ENCODE peak calls at places on chromosome X, in ten cellular contexts. X, L, P, F, V, N, U, A, K and R are unnamed samples.

GRCh38 chrX:148902581-148902980 is 402.2 kb downstream of the AFF2 start:
- DNase-seq in L (no peak), X (no peak), P (no peak), A (no peak), K (no peak), F (no peak), U (no peak), V (no peak), N (peak; percentile 78), R (no peak)

GRCh38 chrX:57752866-57753265 is 72.8 kb upstream of the NLRP2B start:
- DNase-seq in L (no peak), U (peak; percentile 1), N (no peak), V (no peak), A (no peak), X (peak; percentile 16), K (no peak), P (peak; percentile 0), F (no peak), R (no peak)

GRCh38 chrX:110985470-110985869 is 110.5 kb upstream of the PAK3 start:
- DNase-seq in L (no peak), A (no peak), N (no peak), U (no peak), X (no peak), P (no peak), V (no peak), K (no peak), F (no peak), R (no peak)

GRCh38 chrX:87370865-87371264 is 146.7 kb upstream of the KLHL4 start:
- DNase-seq in K (no peak), N (no peak), X (no peak), U (no peak), L (no peak), A (no peak), F (no peak), V (no peak), P (no peak), R (no peak)

GRCh38 chrX:128396601-128397000 is 344.4 kb upstream of the ACTRT1 start:
- DNase-seq in V (peak; percentile 0), N (no peak), A (no peak), L (no peak), F (no peak), K (no peak), U (no peak), X (no peak), P (no peak), R (no peak)

GRCh38 chrX:46757593-46757992 is 1.3 kb downstream of the SLC9A7 start:
- DNase-seq in N (peak; percentile 19), V (no peak), K (no peak), L (peak; percentile 33), P (no peak), F (no peak), A (peak; percentile 76), U (no peak), X (no peak), R (no peak)

GRCh38 chrX:42093756-42094155 is 170.4 kb upstream of the CASK start:
- DNase-seq in X (no peak), F (no peak), A (peak; percentile 73), V (peak; percentile 55), P (no peak), K (no peak), U (no peak), N (no peak), L (no peak), R (no peak)

GRCh38 chrX:44305921-44306320 is 37.6 kb downstream of the EFHC2 start:
- DNase-seq in V (no peak), L (no peak), N (no peak), U (no peak), X (no peak), P (no peak), K (no peak), A (peak; percentile 6), F (no peak), R (no peak)

GRCh38 chrX:32673193-32673592 is 538.2 kb downstream of the DMD start:
- DNase-seq in X (no peak), F (no peak), L (no peak), A (peak; percentile 9), V (peak; percentile 9), K (no peak), U (peak; percentile 15), N (peak; percentile 2), P (peak; percentile 4), R (peak; percentile 13)

GRCh38 chrX:87160435-87161010 is 357.1 kb upstream of the KLHL4 start:
- DNase-seq in L (no peak), A (no peak), U (no peak), F (no peak), N (no peak), V (no peak), P (no peak), K (no peak), X (no peak), R (no peak)

GRCh38 chrX:46929439-46930018 is 17.3 kb downstream of the JADE3 start:
- DNase-seq in N (no peak), A (peak; percentile 73), X (no peak), F (no peak), L (peak; percentile 46), K (no peak), U (no peak), V (peak; percentile 73), P (no peak), R (no peak)

GRCh38 chrX:126165721-126166401 is at the start of gene DCAF12L2:
- DNase-seq in X (peak; percentile 52), N (peak; percentile 3), U (peak; percentile 1), A (no peak), V (peak; percentile 1), K (peak; percentile 76), L (no peak), F (no peak), P (peak; percentile 60), R (no peak)

GRCh38 chrX:77788050-77788449 is 2.0 kb upstream of the ATRX start:
- DNase-seq in K (no peak), X (no peak), V (peak; percentile 44), L (no peak), A (peak; percentile 59), P (no peak), N (no peak), U (peak; percentile 46), F (no peak), R (peak; percentile 67)

GRCh38 chrX:119189586-119189985 is 46.5 kb upstream of the PGRMC1 start:
- DNase-seq in U (no peak), V (no peak), L (peak; percentile 17), A (no peak), F (no peak), K (peak; percentile 87), P (no peak), N (peak; percentile 67), X (peak; percentile 30), R (no peak)

GRCh38 chrX:17939724-17940123 is 78.6 kb upstream of the RAI2 start:
- DNase-seq in U (no peak), X (no peak), K (no peak), N (no peak), V (no peak), L (no peak), A (no peak), F (no peak), P (no peak), R (no peak)

GRCh38 chrX:124354648-124355047 is 8.3 kb downstream of the SH2D1A start:
- DNase-seq in L (no peak), N (no peak), F (no peak), A (no peak), U (no peak), X (no peak), V (no peak), K (no peak), P (no peak), R (no peak)